ENCODE peak calls at places on chromosomes 12 and 14, in five cellular contexts. O, Z, T, D and P are unnamed samples.

GRCh38 chr14:58899317-58899713 is 261.6 kb downstream of the DACT1 start:
- DNase-seq in O (no peak), Z (no peak), T (no peak), D (no peak), P (no peak)

GRCh38 chr12:91687052-91688017 is 458.3 kb downstream of the BTG1 start:
- DNase-seq in O (no peak), Z (no peak), T (no peak), D (no peak), P (no peak)

GRCh38 chr12:116616536-116617248 is 57.5 kb downstream of the MAP1LC3B2 start:
- DNase-seq in O (no peak), Z (no peak), T (no peak), D (no peak), P (no peak)

GRCh38 chr14:92455231-92455630 is 58.4 kb upstream of the RIN3 start:
- DNase-seq in O (no peak), Z (no peak), T (no peak), D (no peak), P (no peak)

GRCh38 chr14:91119556-91120311 is 5.9 kb downstream of the DGLUCY start:
- DNase-seq in O (peak; percentile 76), Z (peak; percentile 80), T (no peak), D (no peak), P (no peak)

GRCh38 chr12:95326450-95326849 is 108.8 kb downstream of the VEZT start:
- DNase-seq in O (no peak), Z (no peak), T (no peak), D (no peak), P (peak; percentile 41)

GRCh38 chr12:132171968-132172521 is 27.8 kb downstream of the NOC4L start:
- DNase-seq in O (no peak), Z (peak; percentile 34), T (no peak), D (peak; percentile 14), P (no peak)

GRCh38 chr14:56295743-56296142 is 177.5 kb downstream of the PELI2 start:
- DNase-seq in O (no peak), Z (no peak), T (no peak), D (no peak), P (no peak)

GRCh38 chr12:59078027-59078426 is 157.7 kb upstream of the LRIG3 start:
- DNase-seq in O (no peak), Z (no peak), T (no peak), D (no peak), P (no peak)

GRCh38 chr14:81772391-81772790 is 238.7 kb upstream of the SEL1L start:
- DNase-seq in O (no peak), Z (no peak), T (no peak), D (no peak), P (no peak)

GRCh38 chr12:117547209-117547608 is 185.8 kb upstream of the NOS1 start:
- DNase-seq in O (no peak), Z (no peak), T (no peak), D (no peak), P (no peak)

GRCh38 chr12:18864900-18865561 is 127.1 kb downstream of the CAPZA3 start:
- DNase-seq in O (peak; percentile 37), Z (no peak), T (no peak), D (no peak), P (no peak)

GRCh38 chr14:54579606-54580005 is 12.7 kb downstream of the SAMD4A start:
- DNase-seq in O (no peak), Z (no peak), T (no peak), D (no peak), P (no peak)

GRCh38 chr14:100039903-100040302 is 25.3 kb upstream of the EVL start:
- DNase-seq in O (no peak), Z (no peak), T (no peak), D (no peak), P (no peak)

GRCh38 chr12:16553457-16553856 is 52.5 kb downstream of the LMO3 start:
- DNase-seq in O (no peak), Z (no peak), T (no peak), D (no peak), P (no peak)

GRCh38 chr12:3137268-3137761 is 60.1 kb downstream of the TSPAN9 start:
- DNase-seq in O (no peak), Z (peak; percentile 62), T (peak; percentile 70), D (peak; percentile 53), P (no peak)

GRCh38 chr12:31655208-31655607 is 4.3 kb upstream of the ETFBKMT start:
- DNase-seq in O (no peak), Z (no peak), T (no peak), D (no peak), P (no peak)

GRCh38 chr14:80211143-80212024 is at the start of gene DIO2:
- DNase-seq in O (no peak), Z (peak; percentile 60), T (no peak), D (no peak), P (no peak)
- H3K4me3 ChIP-seq in O (peak within 1 kb of the TSS; percentile 3), Z (peak within 1 kb of the TSS; percentile 33), T (no peak within 1 kb of the TSS), D (no peak within 1 kb of the TSS), P (peak within 1 kb of the TSS; percentile 84)

DNA sequence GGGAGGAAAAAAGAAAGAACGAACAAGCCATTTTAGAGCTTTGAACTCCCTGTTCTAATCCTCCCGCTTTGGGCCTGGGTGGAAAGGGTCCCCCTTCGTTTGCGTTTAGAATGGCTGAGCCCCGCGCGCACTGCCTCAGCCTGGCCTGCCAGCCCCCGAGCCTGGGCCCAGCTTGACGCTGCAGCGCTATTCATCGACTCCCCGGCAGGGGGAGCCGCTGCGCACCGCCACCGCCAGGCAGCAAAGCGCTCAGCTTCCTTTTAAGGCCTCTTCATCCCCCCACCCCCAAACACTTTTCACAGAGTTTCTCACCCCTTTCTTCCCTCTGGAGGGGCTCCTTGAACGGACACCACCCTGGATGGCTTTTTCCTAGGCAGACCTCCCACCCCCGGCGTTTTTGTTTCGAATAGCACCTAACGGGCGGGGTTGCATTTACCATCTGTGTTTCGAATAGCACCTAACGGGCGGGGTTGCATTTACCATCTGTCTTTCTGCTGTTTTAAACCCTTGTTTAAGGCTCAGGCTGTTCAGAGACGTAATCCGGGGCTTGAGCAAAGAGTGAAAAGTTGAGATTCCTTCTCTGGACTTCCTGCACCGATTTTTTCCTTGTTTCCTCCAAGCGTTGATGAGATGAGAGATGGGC is 56.4 kb upstream of the PIWIL1 start:
- DNase-seq in O (no peak), Z (peak; percentile 69), T (peak; percentile 95), D (peak; percentile 49), P (no peak)
- H3K4me3 ChIP-seq in O (no peak overlapping the region), Z (peak overlapping the region; percentile 13), T (no peak overlapping the region), D (no peak overlapping the region), P (no peak overlapping the region)

GRCh38 chr12:14931359-14931758 is 7.0 kb downstream of the ERP27 start:
- DNase-seq in O (no peak), Z (no peak), T (no peak), D (no peak), P (no peak)

GRCh38 chr12:14930299-14930698 is 8.0 kb downstream of the ERP27 start:
- DNase-seq in O (no peak), Z (no peak), T (no peak), D (no peak), P (no peak)

GRCh38 chr12:14931791-14932560 is 6.4 kb downstream of the ERP27 start:
- DNase-seq in O (no peak), Z (no peak), T (no peak), D (no peak), P (no peak)

GRCh38 chr12:14927267-14927666 is 11.1 kb downstream of the ERP27 start:
- DNase-seq in O (no peak), Z (no peak), T (no peak), D (no peak), P (no peak)

GRCh38 chr12:14928946-14929345 is 9.4 kb downstream of the ERP27 start:
- DNase-seq in O (no peak), Z (no peak), T (no peak), D (no peak), P (no peak)
- H3K4me3 ChIP-seq in O (no peak overlapping the region), Z (no peak overlapping the region), T (no peak overlapping the region), D (no peak overlapping the region), P (no peak overlapping the region)

DNA sequence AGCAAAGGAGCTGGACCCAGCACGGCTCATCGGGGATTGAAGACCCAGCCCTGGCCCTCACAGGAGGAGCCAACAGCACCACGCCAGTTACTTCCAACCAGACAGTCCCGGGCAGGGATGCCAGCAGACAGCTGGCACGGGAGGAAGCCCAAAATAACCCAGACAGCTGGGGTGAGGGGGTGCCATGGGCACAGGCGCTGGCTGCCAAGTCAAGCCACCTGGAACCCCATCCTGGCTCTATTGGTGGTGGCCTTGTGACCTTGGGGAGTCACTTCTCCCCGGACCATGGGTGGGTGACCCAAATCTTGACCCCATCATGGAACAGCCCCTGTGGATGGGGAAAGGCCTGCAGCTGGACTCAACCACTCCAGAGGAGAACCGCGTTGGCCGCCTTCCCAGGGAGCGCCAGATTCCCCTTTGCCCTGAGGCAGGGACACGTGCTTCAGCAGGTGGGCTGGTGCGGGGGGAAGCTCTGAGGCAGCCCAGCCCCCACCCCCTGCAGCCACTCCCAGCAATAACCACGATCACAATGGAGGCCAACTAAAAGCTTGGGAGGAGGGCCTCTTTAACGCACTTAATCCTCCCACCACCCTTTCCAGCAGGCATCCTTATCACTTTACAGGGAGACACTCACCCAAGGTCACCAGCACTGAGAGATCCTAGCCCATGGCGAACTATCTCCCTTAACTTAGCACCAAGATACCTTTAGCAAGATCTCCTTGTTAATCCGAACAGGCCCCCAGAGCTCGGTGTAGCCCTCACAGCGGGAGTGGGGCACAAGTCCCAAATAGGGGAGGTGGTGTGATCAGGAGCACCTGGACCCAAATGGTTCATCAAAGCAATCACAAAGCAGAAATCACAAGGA is 4.7 kb upstream of the RHOF start:
- DNase-seq in O (no peak), Z (peak; percentile 92), T (no peak), D (peak; percentile 90), P (no peak)
- H3K4me3 ChIP-seq in O (peak overlapping the region; percentile 55), Z (peak overlapping the region; percentile 86), T (peak overlapping the region; percentile 32), D (peak overlapping the region; percentile 53), P (peak overlapping the region; percentile 49)